ENCODE peak calls at places on chromosomes 2 and 18, in four cellular contexts. I, U, R and S are unnamed samples.

GRCh38 chr18:49861659-49862058 is 48.3 kb upstream of the ACAA2 start:
- DNase-seq in I (peak), U (no peak), R (no peak), S (no peak)

GRCh38 chr2:239596298-239596697 is 195.5 kb upstream of the HDAC4 start:
- DNase-seq in I (no peak), U (no peak), R (no peak), S (no peak)

GRCh38 chr2:179252439-179252838 is 12.2 kb downstream of the SESTD1 start:
- DNase-seq in R (no peak), I (no peak), U (no peak), S (no peak)

GRCh38 chr2:26344581-26345283 is 1.2 kb upstream of the SELENOI start:
- DNase-seq in R (no peak), U (no peak), I (peak), S (no peak)

GRCh38 chr2:224017976-224018375 is 21.1 kb downstream of the SERPINE2 start:
- DNase-seq in R (no peak), U (no peak), I (no peak), S (no peak)

GRCh38 chr2:187769437-187769836 is 215.2 kb upstream of the TFPI start:
- DNase-seq in I (no peak), R (no peak), U (no peak), S (no peak)

GRCh38 chr18:33603434-33603833 is 25.4 kb downstream of the ASXL3 start:
- DNase-seq in U (no peak), R (no peak), I (no peak), S (no peak)

GRCh38 chr2:131105950-131106801 is 1.0 kb downstream of the PLEKHB2 start:
- DNase-seq in R (peak), I (peak), U (peak), S (no peak)

GRCh38 chr2:217948341-217948791 is 54.4 kb downstream of the TNS1 start:
- DNase-seq in U (no peak), I (no peak), R (no peak), S (no peak)

GRCh38 chr2:106868199-106868598 is 17.8 kb downstream of the ST6GAL2 start:
- DNase-seq in R (no peak), U (no peak), I (peak), S (no peak)

GRCh38 chr2:54396107-54396506 is 60.0 kb upstream of the SPTBN1 start:
- DNase-seq in R (no peak), I (no peak), U (no peak), S (no peak)

GRCh38 chr2:36294290-36294689 is 61.3 kb upstream of the CRIM1 start:
- DNase-seq in R (no peak), U (peak), I (no peak), S (no peak)

GRCh38 chr2:181658444-181658843 is 1.5 kb upstream of the CERKL start:
- DNase-seq in R (no peak), U (no peak), I (no peak), S (no peak)

GRCh38 chr2:16207611-16208010 is 267.3 kb downstream of the MYCN start:
- DNase-seq in U (no peak), I (no peak), R (no peak), S (no peak)

GRCh38 chr2:149902104-149902503 is 314.5 kb upstream of the MMADHC start:
- DNase-seq in U (no peak), R (no peak), I (no peak), S (no peak)

GRCh38 chr2:75432761-75433361 is 127.9 kb downstream of the EVA1A start:
- DNase-seq in R (peak), I (no peak), U (no peak), S (peak)

GRCh38 chr2:20617081-20617575 is 33.8 kb downstream of the HS1BP3 start:
- DNase-seq in U (no peak), R (no peak), I (peak), S (no peak)

GRCh38 chr2:232634319-232635150 is 1.1 kb downstream of the EFHD1 start:
- DNase-seq in I (peak), R (no peak), U (no peak), S (no peak)

GRCh38 chr2:28394331-28394877 is 1.7 kb downstream of the FOSL2 start:
- DNase-seq in R (no peak), U (no peak), I (no peak), S (no peak)

GRCh38 chr2:231379266-231380215 is 16.0 kb upstream of the B3GNT7 start:
- DNase-seq in I (no peak), U (no peak), R (no peak), S (no peak)

GRCh38 chr2:149375801-149376349 is 45.5 kb downstream of the LYPD6 start:
- DNase-seq in U (no peak), R (no peak), I (no peak), S (no peak)

GRCh38 chr18:67467188-67467587 is 49.3 kb downstream of the DSEL start:
- DNase-seq in R (no peak), I (no peak), U (no peak), S (no peak)

GRCh38 chr2:67503066-67503795 is 106.1 kb downstream of the ETAA1 start:
- DNase-seq in I (no peak), R (no peak), U (no peak), S (no peak)

GRCh38 chr18:50162486-50163304 is 32.3 kb downstream of the MYO5B start:
- DNase-seq in U (no peak), I (no peak), R (no peak), S (no peak)

GRCh38 chr2:86623549-86624547 is at the start of gene RNF103:
- DNase-seq in U (peak), I (peak), R (peak), S (peak)

GRCh38 chr2:151200277-151200676 is 61.4 kb downstream of the RBM43 start:
- DNase-seq in I (no peak), R (no peak), U (no peak), S (no peak)

GRCh38 chr2:241775223-241776177 is 1.1 kb upstream of the GAL3ST2 start:
- DNase-seq in U (no peak), R (no peak), I (no peak), S (no peak)

DNA sequence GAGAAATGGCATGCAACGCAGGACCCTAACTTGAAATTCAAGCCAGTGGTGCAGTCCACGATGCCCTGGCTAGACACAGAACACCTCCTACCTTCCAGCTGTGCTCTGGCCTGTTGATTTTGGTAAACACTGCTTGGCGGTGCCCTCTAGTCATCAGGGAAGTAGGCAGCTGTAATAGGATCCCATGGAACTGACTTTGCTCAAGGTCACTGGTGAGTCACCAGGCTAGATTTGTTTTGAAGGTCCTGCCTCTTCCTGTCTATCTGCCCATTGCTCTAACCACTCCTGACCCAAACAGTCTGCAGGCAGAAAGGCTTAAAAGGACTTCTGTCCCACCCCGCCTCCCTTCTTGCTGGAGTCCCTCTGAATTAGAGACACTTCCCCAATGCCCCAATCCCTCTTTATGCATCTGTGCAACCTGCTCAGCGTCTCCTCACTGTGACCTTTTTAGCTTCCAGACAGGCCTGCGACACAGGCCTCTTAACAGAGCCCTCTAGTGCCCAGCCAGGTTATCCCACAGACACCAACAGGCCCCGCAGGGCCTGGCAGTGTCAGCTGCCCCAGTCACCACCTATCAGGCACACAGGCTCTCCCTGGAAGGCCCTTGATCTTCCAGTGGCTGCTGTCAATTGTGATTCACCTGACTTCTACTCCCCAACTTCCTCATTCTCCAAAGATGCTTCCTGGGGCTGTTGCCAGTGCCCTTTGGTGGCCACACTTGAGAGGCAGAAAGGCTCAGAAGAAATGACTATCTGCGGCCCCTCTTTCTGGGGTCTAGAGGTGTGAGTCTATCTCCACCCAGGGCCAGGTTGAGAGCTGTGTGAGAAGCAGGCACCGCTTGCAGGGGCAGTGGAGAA is 5.2 kb downstream of the TMEM127 start:
- DNase-seq in U (peak), I (peak), R (no peak), S (no peak)
- TF ChIP-seq SPI1 in U (peak), I (peak), R (no peak), S (no peak)

GRCh38 chr2:120347387-120348010 is 1.6 kb downstream of the INHBB start:
- DNase-seq in I (no peak), U (no peak), R (no peak), S (no peak)

GRCh38 chr2:120346667-120347358 is 877 bp downstream of the INHBB start:
- DNase-seq in U (peak), I (no peak), R (no peak), S (no peak)

GRCh38 chr2:120350125-120350524 is 4.2 kb downstream of the INHBB start:
- DNase-seq in I (no peak), U (no peak), R (no peak), S (no peak)

GRCh38 chr2:120349125-120349921 is 3.4 kb downstream of the INHBB start:
- DNase-seq in I (no peak), U (no peak), R (no peak), S (no peak)

DNA sequence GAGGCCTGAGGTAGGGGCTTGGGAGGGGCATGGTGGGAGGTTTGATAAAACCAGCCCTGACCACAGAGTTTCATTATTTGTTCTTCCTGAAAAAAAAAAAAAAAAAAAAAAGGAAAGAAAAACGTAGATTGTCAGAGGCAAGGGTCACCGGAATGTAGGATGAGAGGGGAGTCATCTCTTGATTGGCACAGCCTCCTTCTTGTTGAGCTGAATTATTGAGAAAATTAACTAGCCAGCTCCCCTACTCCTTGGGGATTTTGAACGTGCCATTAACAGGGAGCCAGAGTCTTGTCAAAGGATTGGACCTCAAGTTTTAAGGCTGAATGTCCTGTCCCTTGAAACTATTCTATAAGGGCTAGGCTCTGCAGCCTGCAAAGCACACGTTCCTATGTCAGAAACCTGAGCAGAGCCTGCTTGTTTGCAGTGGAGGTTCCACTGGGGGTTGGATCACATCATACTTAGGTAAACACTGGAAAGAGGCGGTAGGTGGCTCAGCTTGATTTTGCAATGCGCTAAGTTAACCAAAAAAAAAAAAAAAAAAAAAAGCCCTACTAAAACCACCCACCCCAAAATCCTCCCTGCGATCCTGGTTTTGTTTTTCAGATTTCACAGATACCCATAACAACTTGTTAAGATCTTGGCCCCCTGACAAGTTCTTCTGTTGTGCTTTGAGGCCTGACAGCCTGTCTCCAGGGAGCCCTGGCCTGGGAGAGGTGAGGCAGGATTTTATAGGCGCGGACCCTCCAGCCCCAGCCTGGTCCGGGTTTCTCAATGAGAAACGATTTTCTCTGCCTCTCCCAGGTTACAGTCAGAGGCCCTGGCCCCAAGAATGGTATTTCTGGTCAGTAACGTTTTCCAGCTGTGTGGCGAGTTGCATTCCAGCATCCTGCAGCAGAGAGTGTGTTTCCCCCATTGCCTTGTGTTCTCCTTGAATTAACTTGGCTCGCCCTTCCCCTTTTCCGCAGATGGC is 2.5 kb downstream of the INHBB start:
- DNase-seq in U (no peak), I (no peak), R (no peak), S (no peak)
- TF ChIP-seq SPI1 in U (peak), I (no peak), R (no peak), S (no peak)

DNA sequence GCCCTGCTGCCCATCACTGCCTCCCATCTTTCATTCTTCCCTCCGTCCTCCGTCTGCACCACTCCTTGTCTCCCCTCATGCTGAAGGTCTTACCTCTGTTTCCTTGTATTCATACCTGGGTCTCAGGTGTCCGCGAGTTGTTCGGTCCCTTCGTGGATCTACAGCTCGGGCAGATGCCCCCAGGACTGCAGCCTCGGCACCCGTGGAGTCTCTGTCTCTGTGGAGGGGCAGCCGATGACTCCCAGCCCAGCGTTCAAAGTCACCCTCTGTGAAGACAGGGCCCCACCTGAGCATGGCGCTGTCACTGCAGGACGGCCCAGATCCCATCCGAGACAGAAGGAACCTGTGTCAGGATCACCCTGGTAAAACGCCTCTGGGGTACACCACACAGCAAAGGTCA is 480.0 kb upstream of the SALL3 start:
- DNase-seq in I (no peak), U (no peak), R (no peak), S (no peak)
- TF ChIP-seq SPI1 in I (no peak), U (no peak), R (no peak), S (no peak)

GRCh38 chr18:46028536-46028891 is 43.5 kb downstream of the PSTPIP2 start:
- DNase-seq in R (no peak), I (no peak), U (no peak), S (no peak)
- TF ChIP-seq SPI1 in R (no peak), I (no peak), U (no peak), S (no peak)

GRCh38 chr2:12616456-12617163 is 100.1 kb upstream of the TRIB2 start:
- DNase-seq in I (no peak), U (peak), R (no peak), S (no peak)
- TF ChIP-seq SPI1 in I (no peak), U (peak), R (peak), S (peak)

GRCh38 chr2:44786818-44787214 is 154.7 kb upstream of the SIX3 start:
- DNase-seq in U (no peak), I (no peak), R (no peak), S (no peak)

GRCh38 chr2:44787663-44788062 is 153.8 kb upstream of the SIX3 start:
- DNase-seq in R (no peak), U (no peak), I (no peak), S (no peak)

GRCh38 chr2:44789971-44790721 is 151.4 kb upstream of the SIX3 start:
- DNase-seq in R (no peak), I (no peak), U (no peak), S (no peak)

GRCh38 chr2:44786045-44786817 is 155.3 kb upstream of the SIX3 start:
- DNase-seq in R (no peak), U (no peak), I (no peak), S (no peak)

DNA sequence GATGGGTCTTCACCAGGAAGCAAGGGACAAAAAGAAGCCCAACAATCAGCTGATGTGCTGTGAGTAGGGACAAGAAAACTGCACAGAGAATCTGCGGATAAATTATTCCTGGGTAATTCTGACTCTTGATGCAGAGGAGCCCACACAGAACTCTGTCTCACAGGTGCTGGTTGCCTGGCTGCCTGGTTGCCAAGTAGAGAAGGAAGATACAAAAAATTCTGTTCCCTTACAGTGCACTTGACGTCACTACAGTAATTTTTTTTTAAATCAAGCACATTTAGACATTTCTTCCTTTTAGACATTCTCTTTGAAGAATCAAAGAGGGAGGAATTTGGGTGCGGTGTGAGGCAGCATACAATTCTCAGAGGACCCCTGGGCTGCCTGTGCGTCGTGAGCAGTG is 152.1 kb upstream of the SIX3 start:
- DNase-seq in I (no peak), U (no peak), R (no peak), S (no peak)
- TF ChIP-seq SPI1 in I (no peak), U (no peak), R (no peak), S (no peak)

DNA sequence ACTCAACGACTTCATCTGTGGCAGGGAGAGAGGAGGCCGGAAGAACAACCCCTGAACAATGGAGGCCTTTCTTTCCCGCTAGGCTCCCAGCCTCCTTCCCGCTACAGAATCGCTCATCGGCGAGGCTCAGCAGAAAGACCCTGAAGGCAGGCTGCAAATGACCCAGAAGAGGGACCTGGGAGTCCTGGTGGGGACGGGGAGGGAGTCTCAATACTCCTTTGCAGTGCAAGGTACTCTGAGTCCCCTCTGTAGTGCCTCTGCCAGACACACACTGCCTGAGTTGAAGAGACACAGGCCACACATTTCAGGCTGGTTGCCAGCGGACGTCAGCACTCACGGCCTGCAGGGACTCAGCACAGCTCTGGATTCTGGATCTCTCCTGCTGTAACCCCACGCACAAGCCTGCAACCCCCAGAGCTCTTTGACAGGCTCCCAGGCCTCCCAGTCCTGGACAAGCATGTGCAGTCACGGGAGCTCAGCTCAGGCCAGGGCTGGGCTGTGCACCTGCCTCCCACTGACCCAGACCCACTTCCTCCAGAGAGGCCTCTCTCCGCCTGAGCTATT is 6.1 kb downstream of the GPR17 start:
- DNase-seq in U (peak), R (no peak), I (no peak), S (no peak)
- TF ChIP-seq SPI1 in U (peak), R (no peak), I (no peak), S (no peak)

DNA sequence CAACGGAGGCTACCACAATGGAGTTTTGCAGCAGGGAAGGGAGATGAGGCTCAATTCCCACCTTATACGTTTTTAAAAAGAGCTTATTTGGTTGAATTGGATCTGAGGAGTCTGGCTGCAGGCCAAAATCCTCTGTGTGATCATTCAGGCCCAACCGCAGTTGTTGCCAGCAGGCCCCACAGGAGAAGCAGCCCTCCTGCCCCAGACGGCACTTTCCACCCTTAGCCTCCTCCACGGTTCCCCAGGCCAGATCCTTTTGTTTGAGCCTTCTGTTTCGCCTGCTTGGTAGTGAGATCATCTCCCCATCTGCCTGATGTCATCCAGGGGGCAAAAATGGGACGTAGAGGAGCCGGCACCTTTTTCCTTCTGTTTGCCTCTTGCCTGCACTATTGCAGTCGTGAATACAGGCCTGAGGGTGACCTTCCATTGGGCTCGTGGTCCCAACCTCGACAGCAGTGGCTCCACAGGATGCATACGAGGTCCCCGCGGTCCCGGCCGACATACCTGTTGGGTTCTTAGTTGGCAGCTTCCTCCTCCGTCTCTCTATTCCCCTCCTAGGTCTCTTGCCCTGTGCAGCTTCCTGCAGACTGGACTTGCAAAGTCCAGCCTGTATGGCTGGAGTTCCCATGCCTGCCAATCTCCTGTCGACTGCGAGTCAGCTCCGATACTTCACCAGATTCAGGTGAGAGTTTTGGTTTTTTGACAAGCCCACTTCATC is 9.3 kb upstream of the GPR35 start:
- DNase-seq in I (no peak), U (peak), R (no peak), S (no peak)
- TF ChIP-seq SPI1 in I (no peak), U (no peak), R (no peak), S (no peak)